ENCODE peak calls at places on chromosomes 3 and 15, in nine cellular contexts. G, M, Y, W, Z, A, N, F and C are unnamed samples.

GRCh38 chr15:90557651-90558084 is 27.9 kb downstream of the CRTC3 start:
- DNase-seq in W (no peak), N (peak; percentile 86), G (no peak), Y (peak; percentile 88), A (no peak), M (peak; percentile 93), F (no peak), Z (no peak), C (no peak)

GRCh38 chr3:59920801-59921200 is 871.0 kb upstream of the CFAP20DC start:
- DNase-seq in Z (no peak), W (no peak), Y (no peak), A (no peak), M (no peak), N (no peak), G (no peak), F (no peak), C (no peak)

GRCh38 chr15:39230205-39230916 is 350.5 kb upstream of the THBS1 start:
- DNase-seq in N (no peak), A (no peak), W (no peak), M (no peak), Z (no peak), G (no peak), F (no peak), Y (no peak), C (no peak)

GRCh38 chr15:74307827-74308642 is 59.4 kb downstream of the CYP11A1 start:
- DNase-seq in F (peak; percentile 47), Y (peak; percentile 32), A (peak; percentile 83), Z (peak; percentile 55), W (peak; percentile 70), N (peak; percentile 44), G (no peak), M (no peak), C (peak; percentile 84)

GRCh38 chr3:139121513-139122220 is 77.0 kb upstream of the PRR23C start:
- DNase-seq in M (no peak), A (no peak), N (peak; percentile 22), G (no peak), Y (peak; percentile 41), F (no peak), W (no peak), Z (no peak), C (no peak)

GRCh38 chr3:88985491-88985890 is 121.9 kb upstream of the EPHA3 start:
- DNase-seq in Z (no peak), Y (no peak), W (no peak), N (peak; percentile 70), G (no peak), F (no peak), M (no peak), A (no peak), C (no peak)

GRCh38 chr3:39107056-39107873 is at the start of the genes GORASP1 and TTC21A:
- DNase-seq in M (peak; percentile 90), N (peak; percentile 85), W (peak; percentile 89), A (peak; percentile 91), Y (peak; percentile 88), G (peak; percentile 68), Z (peak; percentile 82), F (peak; percentile 71), C (peak; percentile 90)

GRCh38 chr15:88529021-88529630 is 17.4 kb downstream of the DET1 start:
- DNase-seq in M (no peak), Z (no peak), A (no peak), Y (no peak), N (no peak), W (no peak), F (no peak), G (no peak), C (no peak)

GRCh38 chr15:80861776-80862175 is 82.6 kb downstream of the CEMIP start:
- DNase-seq in Y (no peak), N (no peak), A (no peak), F (no peak), G (no peak), Z (no peak), W (no peak), M (peak; percentile 27), C (no peak)

GRCh38 chr3:65448120-65448519 is 590.6 kb downstream of the MAGI1 start:
- DNase-seq in Z (no peak), W (no peak), N (no peak), M (no peak), G (no peak), Y (no peak), F (no peak), A (no peak), C (no peak)

GRCh38 chr3:170410428-170411029 is 8.1 kb upstream of the CLDN11 start:
- DNase-seq in N (no peak), Y (no peak), Z (no peak), M (no peak), W (no peak), G (no peak), F (no peak), A (peak; percentile 36), C (no peak)

GRCh38 chr15:90315276-90315982 is 36.7 kb upstream of the ZNF774 start:
- DNase-seq in Y (peak; percentile 88), A (no peak), F (no peak), M (peak; percentile 68), Z (peak; percentile 35), W (no peak), G (no peak), N (peak; percentile 86), C (no peak)

GRCh38 chr3:108051005-108051404 is 39.8 kb downstream of the CD47 start:
- DNase-seq in Z (no peak), F (no peak), G (no peak), N (peak; percentile 8), A (no peak), W (no peak), Y (no peak), M (no peak), C (no peak)

GRCh38 chr15:98667521-98668179 is 19.3 kb downstream of the IGF1R start:
- DNase-seq in Y (no peak), W (no peak), N (no peak), F (no peak), M (no peak), G (no peak), A (no peak), Z (no peak), C (no peak)

GRCh38 chr15:77830041-77830440 is 197.3 kb upstream of the LINGO1 start:
- DNase-seq in F (no peak), Z (no peak), A (no peak), W (no peak), G (peak; percentile 9), M (no peak), Y (no peak), N (peak; percentile 96), C (no peak)

GRCh38 chr3:46878796-46879436 is 1.4 kb downstream of the PTH1R start:
- DNase-seq in Y (no peak), A (no peak), Z (peak; percentile 35), F (no peak), G (no peak), N (no peak), M (no peak), W (no peak), C (no peak)

GRCh38 chr3:112341386-112341785 is 8.4 kb downstream of the CD200 start:
- DNase-seq in M (no peak), A (no peak), G (no peak), F (no peak), W (no peak), Y (no peak), Z (no peak), N (no peak), C (no peak)

GRCh38 chr3:57544181-57545125 is at the start of gene DNAH12:
- DNase-seq in Z (peak; percentile 91), G (peak; percentile 62), W (peak; percentile 36), A (peak; percentile 8), M (no peak), F (peak; percentile 65), Y (peak; percentile 80), N (peak; percentile 47), C (no peak)

GRCh38 chr3:57538465-57538864 is 5.7 kb downstream of the DNAH12 start:
- DNase-seq in W (no peak), F (no peak), N (no peak), Z (no peak), G (no peak), Y (no peak), M (no peak), A (no peak), C (no peak)
- TF ChIP-seq CTCF in W (no peak), F (no peak), N (no peak), Z (no peak), G (no peak), Y (no peak), M (no peak), A (no peak), C (no peak)

GRCh38 chr3:187957209-187957981 is 196.6 kb upstream of the LPP start:
- DNase-seq in N (peak; percentile 40), A (no peak), Z (no peak), M (no peak), Y (no peak), G (no peak), W (no peak), F (no peak), C (no peak)
- TF ChIP-seq CTCF in N (no peak), A (no peak), Z (no peak), M (no peak), Y (no peak), G (no peak), W (no peak), F (no peak), C (no peak)

DNA sequence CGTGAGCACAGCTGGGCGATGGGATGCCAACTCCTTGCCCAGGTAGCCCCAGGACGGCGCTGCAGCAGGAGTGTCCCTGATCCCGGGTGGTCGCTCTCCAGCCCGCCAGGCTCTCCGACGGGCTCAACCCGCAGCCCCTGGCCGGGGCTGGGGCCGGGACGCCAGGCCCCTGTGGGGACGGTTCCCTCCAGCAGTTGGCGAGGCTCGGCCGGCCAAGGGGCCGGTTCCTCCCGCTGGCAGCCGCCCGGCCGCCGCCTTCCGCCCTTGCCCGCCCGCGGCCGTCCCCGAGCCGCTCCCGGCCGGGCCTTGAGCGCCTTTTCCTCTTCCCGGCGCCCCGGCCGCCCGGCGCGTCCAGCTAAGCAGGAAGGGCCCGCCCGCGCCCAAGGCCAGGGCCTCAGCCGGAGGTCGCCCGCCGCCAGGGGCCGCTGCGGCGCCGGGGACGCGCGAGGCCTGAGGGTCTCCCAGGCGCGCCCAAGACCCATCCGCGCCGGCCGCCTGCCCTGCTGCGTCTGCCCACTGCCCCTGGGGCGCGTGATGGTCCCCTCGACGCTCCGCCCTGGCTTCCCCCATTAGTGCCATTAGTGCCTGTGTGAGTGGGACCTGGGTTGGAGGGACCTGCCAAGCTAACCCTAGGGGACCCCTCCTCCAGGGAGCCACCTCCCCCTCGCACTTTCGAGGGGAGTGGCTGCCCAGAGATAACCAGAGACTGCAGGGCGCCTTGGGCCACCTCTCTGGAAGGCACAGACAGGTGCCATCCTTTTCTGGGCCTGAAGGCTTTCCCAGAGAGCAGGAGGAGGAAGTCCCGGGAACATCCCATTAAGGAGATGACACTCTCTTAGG is 106.4 kb downstream of the FBLN2 start:
- DNase-seq in M (peak; percentile 45), A (peak; percentile 62), Z (peak; percentile 92), W (peak; percentile 72), Y (no peak), G (peak; percentile 64), F (peak; percentile 84), N (peak; percentile 14), C (peak; percentile 74)
- TF ChIP-seq CTCF in M (peak; percentile 75), A (peak; percentile 72), Z (peak; percentile 43), W (peak; percentile 66), Y (peak; percentile 22), G (peak; percentile 47), F (peak; percentile 74), N (peak; percentile 10), C (peak; percentile 54)

DNA sequence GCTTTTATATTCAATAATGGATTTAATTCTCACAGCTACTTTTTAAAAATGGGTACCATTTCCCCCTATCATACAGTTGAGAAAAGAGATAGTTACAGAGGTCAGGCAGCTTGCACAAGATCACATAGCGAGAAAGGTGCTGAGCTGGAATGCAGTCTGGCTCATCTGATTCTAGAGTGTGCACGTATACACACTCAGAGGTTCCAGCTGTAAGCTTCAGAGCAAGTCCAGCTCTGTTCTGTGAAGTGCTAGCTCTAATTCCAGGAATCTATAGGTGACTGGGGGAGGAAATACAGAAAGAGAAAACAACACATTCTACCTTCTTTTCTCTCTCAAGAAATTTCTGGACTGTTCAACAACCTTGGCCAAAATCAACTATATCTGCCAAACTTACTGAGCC is 318.7 kb downstream of the FOXP1 start:
- DNase-seq in F (no peak), Y (no peak), G (no peak), W (no peak), A (no peak), N (no peak), M (no peak), Z (no peak), C (no peak)
- TF ChIP-seq CTCF in F (no peak), Y (no peak), G (no peak), W (no peak), A (no peak), N (no peak), M (no peak), Z (no peak), C (no peak)